ENCODE peak calls at places on chromosome 19, in six cellular contexts. One of them, this sample, is unnamed.

GRCh38 chr19:41297628-41298326 is 12.2 kb upstream of the CCDC97 start:
- DNase-seq in activated T-cell treated with anti-CD3 and anti-CD28 coated beads, Interleukin-2, amount 50 U/mL, for 4 hours: no peak
- DNase-seq in A172: no peak
- DNase-seq in T-helper 9 cell: no peak
- DNase-seq in IMR-90: no peak
- DNase-seq in WERI-Rb-1: no peak
- DNase-seq in this sample: no peak

GRCh38 chr19:58562126-58563033 is 4.0 kb upstream of the UBE2M start:
- DNase-seq in T-helper 9 cell: no peak
- DNase-seq in WERI-Rb-1: peak; percentile 33
- DNase-seq in activated T-cell treated with anti-CD3 and anti-CD28 coated beads, Interleukin-2, amount 50 U/mL, for 4 hours: no peak
- DNase-seq in A172: no peak
- DNase-seq in IMR-90: peak; percentile 39
- DNase-seq in this sample: no peak

GRCh38 chr19:31253816-31254551 is 95.3 kb downstream of the TSHZ3 start:
- DNase-seq in A172: peak; percentile 58
- DNase-seq in T-helper 9 cell: no peak
- DNase-seq in IMR-90: peak; percentile 47
- DNase-seq in WERI-Rb-1: no peak
- DNase-seq in activated T-cell treated with anti-CD3 and anti-CD28 coated beads, Interleukin-2, amount 50 U/mL, for 4 hours: no peak
- DNase-seq in this sample: no peak

GRCh38 chr19:43738780-43739211 is 16.0 kb downstream of the SMG9 start:
- DNase-seq in T-helper 9 cell: no peak
- DNase-seq in A172: peak; percentile 68
- DNase-seq in WERI-Rb-1: no peak
- DNase-seq in IMR-90: no peak
- DNase-seq in activated T-cell treated with anti-CD3 and anti-CD28 coated beads, Interleukin-2, amount 50 U/mL, for 4 hours: no peak
- DNase-seq in this sample: no peak

GRCh38 chr19:10271543-10272086 is 695 bp downstream of the ICAM1 start:
- DNase-seq in IMR-90: peak; percentile 56
- DNase-seq in WERI-Rb-1: no peak
- DNase-seq in activated T-cell treated with anti-CD3 and anti-CD28 coated beads, Interleukin-2, amount 50 U/mL, for 4 hours: peak; percentile 44
- DNase-seq in T-helper 9 cell: peak; percentile 37
- DNase-seq in A172: no peak
- DNase-seq in this sample: no peak

GRCh38 chr19:6056801-6057650 is 53.3 kb downstream of the RFX2 start:
- DNase-seq in activated T-cell treated with anti-CD3 and anti-CD28 coated beads, Interleukin-2, amount 50 U/mL, for 4 hours: no peak
- DNase-seq in WERI-Rb-1: no peak
- DNase-seq in T-helper 9 cell: no peak
- DNase-seq in A172: peak; percentile 95
- DNase-seq in IMR-90: peak; percentile 91
- DNase-seq in this sample: no peak

GRCh38 chr19:21604941-21605548 is 99.6 kb downstream of the ZNF429 start:
- DNase-seq in A172: no peak
- DNase-seq in WERI-Rb-1: peak; percentile 73
- DNase-seq in activated T-cell treated with anti-CD3 and anti-CD28 coated beads, Interleukin-2, amount 50 U/mL, for 4 hours: no peak
- DNase-seq in T-helper 9 cell: no peak
- DNase-seq in IMR-90: no peak
- DNase-seq in this sample: no peak

GRCh38 chr19:47109541-47110375 is 3.8 kb downstream of the ZC3H4 start:
- DNase-seq in WERI-Rb-1: no peak
- DNase-seq in activated T-cell treated with anti-CD3 and anti-CD28 coated beads, Interleukin-2, amount 50 U/mL, for 4 hours: peak; percentile 40
- DNase-seq in T-helper 9 cell: no peak
- DNase-seq in A172: no peak
- DNase-seq in IMR-90: peak; percentile 49
- DNase-seq in this sample: no peak

GRCh38 chr19:12720851-12721655 is 2.7 kb downstream of the TNPO2 start:
- DNase-seq in A172: no peak
- DNase-seq in WERI-Rb-1: no peak
- DNase-seq in IMR-90: no peak
- DNase-seq in T-helper 9 cell: no peak
- DNase-seq in activated T-cell treated with anti-CD3 and anti-CD28 coated beads, Interleukin-2, amount 50 U/mL, for 4 hours: no peak
- DNase-seq in this sample: peak; percentile 59

GRCh38 chr19:18858906-18859646 is 27.3 kb downstream of the UPF1 start:
- DNase-seq in WERI-Rb-1: no peak
- DNase-seq in IMR-90: no peak
- DNase-seq in T-helper 9 cell: no peak
- DNase-seq in A172: no peak
- DNase-seq in activated T-cell treated with anti-CD3 and anti-CD28 coated beads, Interleukin-2, amount 50 U/mL, for 4 hours: no peak
- DNase-seq in this sample: no peak

GRCh38 chr19:17026041-17026658 is 460 bp downstream of the CPAMD8 start:
- DNase-seq in IMR-90: no peak
- DNase-seq in T-helper 9 cell: no peak
- DNase-seq in A172: no peak
- DNase-seq in activated T-cell treated with anti-CD3 and anti-CD28 coated beads, Interleukin-2, amount 50 U/mL, for 4 hours: no peak
- DNase-seq in WERI-Rb-1: no peak
- DNase-seq in this sample: no peak

GRCh38 chr19:35673121-35673804 is 6.9 kb downstream of the UPK1A start:
- DNase-seq in activated T-cell treated with anti-CD3 and anti-CD28 coated beads, Interleukin-2, amount 50 U/mL, for 4 hours: peak; percentile 21
- DNase-seq in A172: peak; percentile 73
- DNase-seq in IMR-90: peak; percentile 62
- DNase-seq in T-helper 9 cell: peak; percentile 6
- DNase-seq in WERI-Rb-1: no peak
- DNase-seq in this sample: no peak

GRCh38 chr19:42423462-42424344 is 3.5 kb downstream of the LIPE start:
- DNase-seq in A172: no peak
- DNase-seq in activated T-cell treated with anti-CD3 and anti-CD28 coated beads, Interleukin-2, amount 50 U/mL, for 4 hours: peak; percentile 93
- DNase-seq in IMR-90: peak; percentile 90
- DNase-seq in WERI-Rb-1: no peak
- DNase-seq in T-helper 9 cell: peak; percentile 87
- DNase-seq in this sample: no peak

GRCh38 chr19:51219307-51219706 is 5.6 kb upstream of the CD33 start:
- DNase-seq in A172: no peak
- DNase-seq in IMR-90: no peak
- DNase-seq in WERI-Rb-1: no peak
- DNase-seq in T-helper 9 cell: no peak
- DNase-seq in activated T-cell treated with anti-CD3 and anti-CD28 coated beads, Interleukin-2, amount 50 U/mL, for 4 hours: no peak
- DNase-seq in this sample: no peak

GRCh38 chr19:39412867-39413268 is 399 bp downstream of the PLEKHG2 start:
- DNase-seq in T-helper 9 cell: no peak
- DNase-seq in A172: no peak
- DNase-seq in activated T-cell treated with anti-CD3 and anti-CD28 coated beads, Interleukin-2, amount 50 U/mL, for 4 hours: no peak
- DNase-seq in IMR-90: no peak
- DNase-seq in WERI-Rb-1: no peak
- DNase-seq in this sample: no peak